ENCODE peak calls at places on chromosomes 13 and 19, in four cellular contexts. One of them, this sample, is unnamed.

GRCh38 chr13:106033634-106034033 is 501.8 kb downstream of the EFNB2 start:
- DNase-seq in GM04504: peak
- DNase-seq in spleen: no peak
- DNase-seq in hypothalamus: no peak
- DNase-seq in this sample: no peak

GRCh38 chr19:2549701-2550191 is 73.8 kb downstream of the GADD45B start:
- DNase-seq in GM04504: peak
- DNase-seq in spleen: peak
- DNase-seq in hypothalamus: peak
- DNase-seq in this sample: no peak

GRCh38 chr19:48925240-48925843 is 8.2 kb upstream of the DHDH start:
- DNase-seq in GM04504: peak
- DNase-seq in spleen: no peak
- DNase-seq in hypothalamus: no peak
- DNase-seq in this sample: no peak

GRCh38 chr19:55640043-55640576 is 692 bp upstream of the ZNF580 start:
- DNase-seq in GM04504: no peak
- DNase-seq in spleen: peak
- DNase-seq in hypothalamus: peak
- DNase-seq in this sample: no peak

GRCh38 chr13:114132419-114133121 is at the start of gene RASA3:
- DNase-seq in GM04504: no peak
- DNase-seq in spleen: peak
- DNase-seq in hypothalamus: peak
- DNase-seq in this sample: peak

GRCh38 chr13:33799950-33800592 is 17.9 kb upstream of the RFC3 start:
- DNase-seq in GM04504: no peak
- DNase-seq in spleen: no peak
- DNase-seq in hypothalamus: no peak
- DNase-seq in this sample: no peak

GRCh38 chr13:113033054-113033453 is 64.0 kb downstream of the MCF2L start:
- DNase-seq in GM04504: no peak
- DNase-seq in spleen: no peak
- DNase-seq in hypothalamus: no peak
- DNase-seq in this sample: no peak

GRCh38 chr19:10769533-10770491 is 51.9 kb downstream of the DNM2 start:
- DNase-seq in GM04504: no peak
- DNase-seq in spleen: no peak
- DNase-seq in hypothalamus: peak
- DNase-seq in this sample: no peak

GRCh38 chr13:113411216-113412023 is 41.9 kb downstream of the ADPRHL1 start:
- DNase-seq in GM04504: peak
- DNase-seq in spleen: peak
- DNase-seq in hypothalamus: no peak
- DNase-seq in this sample: no peak

GRCh38 chr13:98878421-98879126 is 99.3 kb downstream of the DOCK9 start:
- DNase-seq in GM04504: no peak
- DNase-seq in spleen: no peak
- DNase-seq in hypothalamus: no peak
- DNase-seq in this sample: no peak

GRCh38 chr19:51460164-51460992 is 2.1 kb upstream of the SIGLEC8 start:
- DNase-seq in GM04504: no peak
- DNase-seq in spleen: peak
- DNase-seq in hypothalamus: no peak
- DNase-seq in this sample: no peak

GRCh38 chr13:43846496-43846895 is 33.0 kb downstream of the CCDC122 start:
- DNase-seq in GM04504: no peak
- DNase-seq in spleen: no peak
- DNase-seq in hypothalamus: no peak
- DNase-seq in this sample: no peak

GRCh38 chr19:7199613-7200533 is 94.3 kb downstream of the INSR start:
- DNase-seq in GM04504: no peak
- DNase-seq in spleen: no peak
- DNase-seq in hypothalamus: no peak
- DNase-seq in this sample: no peak

GRCh38 chr19:11339254-11340098 is at the start of gene RAB3D:
- DNase-seq in GM04504: peak
- DNase-seq in spleen: peak
- DNase-seq in hypothalamus: peak
- DNase-seq in this sample: peak

GRCh38 chr19:34327851-34328250 is 37.1 kb upstream of the GPI start:
- DNase-seq in GM04504: no peak
- DNase-seq in spleen: no peak
- DNase-seq in hypothalamus: no peak
- DNase-seq in this sample: no peak

GRCh38 chr13:51549050-51549449 is 35.2 kb upstream of the WDFY2 start:
- DNase-seq in GM04504: no peak
- DNase-seq in spleen: peak
- DNase-seq in hypothalamus: no peak
- DNase-seq in this sample: no peak

GRCh38 chr13:114124921-114125320 is 7.5 kb downstream of the RASA3 start:
- DNase-seq in GM04504: no peak
- DNase-seq in spleen: no peak
- DNase-seq in hypothalamus: no peak
- DNase-seq in this sample: no peak

GRCh38 chr19:18453269-18454024 is 15.5 kb upstream of the ISYNA1 start:
- DNase-seq in GM04504: no peak
- DNase-seq in spleen: no peak
- DNase-seq in hypothalamus: no peak
- DNase-seq in this sample: peak

GRCh38 chr13:24355103-24355502 is 45.7 kb downstream of the C1QTNF9 start:
- DNase-seq in GM04504: no peak
- DNase-seq in spleen: no peak
- DNase-seq in hypothalamus: no peak
- DNase-seq in this sample: no peak

GRCh38 chr13:36919833-36920611 is at the start of gene SMAD9:
- DNase-seq in GM04504: peak
- DNase-seq in spleen: no peak
- DNase-seq in hypothalamus: peak
- DNase-seq in this sample: peak

GRCh38 chr13:30791354-30791921 is 56.1 kb downstream of the ALOX5AP start:
- DNase-seq in GM04504: peak
- DNase-seq in spleen: no peak
- DNase-seq in hypothalamus: no peak
- DNase-seq in this sample: no peak

GRCh38 chr19:35773020-35773809 is 2.1 kb upstream of the ARHGAP33 start:
- DNase-seq in GM04504: no peak
- DNase-seq in spleen: no peak
- DNase-seq in hypothalamus: no peak
- DNase-seq in this sample: no peak

GRCh38 chr13:113656015-113656588 is 1.9 kb downstream of the ATP4B start:
- DNase-seq in GM04504: no peak
- DNase-seq in spleen: peak
- DNase-seq in hypothalamus: no peak
- DNase-seq in this sample: no peak

GRCh38 chr13:97224544-97225324 is 2.6 kb downstream of the MBNL2 start:
- DNase-seq in GM04504: no peak
- DNase-seq in spleen: no peak
- DNase-seq in hypothalamus: no peak
- DNase-seq in this sample: no peak

GRCh38 chr19:49071860-49072547 is 495 bp downstream of the KCNA7 start:
- DNase-seq in GM04504: no peak
- DNase-seq in spleen: no peak
- DNase-seq in hypothalamus: no peak
- DNase-seq in this sample: no peak

GRCh38 chr19:39645800-39646411 is 9.8 kb upstream of the LGALS16 start:
- DNase-seq in GM04504: no peak
- DNase-seq in spleen: no peak
- DNase-seq in hypothalamus: no peak
- DNase-seq in this sample: peak

GRCh38 chr19:31139871-31140505 is 209.2 kb downstream of the TSHZ3 start:
- DNase-seq in GM04504: no peak
- DNase-seq in spleen: no peak
- DNase-seq in hypothalamus: no peak
- DNase-seq in this sample: no peak

GRCh38 chr13:97600438-97601080 is 166.6 kb downstream of the RAP2A start:
- DNase-seq in GM04504: peak
- DNase-seq in spleen: no peak
- DNase-seq in hypothalamus: no peak
- DNase-seq in this sample: peak

GRCh38 chr19:17944301-17944700 is 11.5 kb downstream of the CCDC124 start:
- DNase-seq in GM04504: peak
- DNase-seq in spleen: no peak
- DNase-seq in hypothalamus: no peak
- DNase-seq in this sample: no peak

GRCh38 chr13:33543631-33544030 is 258.1 kb upstream of the STARD13 start:
- DNase-seq in GM04504: no peak
- DNase-seq in spleen: no peak
- DNase-seq in hypothalamus: no peak
- DNase-seq in this sample: no peak

GRCh38 chr13:87536899-87537298 is 134.3 kb upstream of the SLITRK5 start:
- DNase-seq in GM04504: no peak
- DNase-seq in spleen: no peak
- DNase-seq in hypothalamus: no peak
- DNase-seq in this sample: no peak

GRCh38 chr13:44108345-44108858 is 228.7 kb downstream of the LACC1 start:
- DNase-seq in GM04504: no peak
- DNase-seq in spleen: no peak
- DNase-seq in hypothalamus: no peak
- DNase-seq in this sample: no peak

GRCh38 chr13:94657167-94657566 is 55.2 kb downstream of the SOX21 start:
- DNase-seq in GM04504: no peak
- DNase-seq in spleen: no peak
- DNase-seq in hypothalamus: no peak
- DNase-seq in this sample: no peak

GRCh38 chr19:43532571-43532961 is 422 bp upstream of the ZNF575 start:
- DNase-seq in GM04504: no peak
- DNase-seq in spleen: peak
- DNase-seq in hypothalamus: peak
- DNase-seq in this sample: no peak

GRCh38 chr19:28349604-28350003 is 863.3 kb downstream of the UQCRFS1 start:
- DNase-seq in GM04504: no peak
- DNase-seq in spleen: no peak
- DNase-seq in hypothalamus: no peak
- DNase-seq in this sample: no peak

GRCh38 chr19:2691951-2692350 is 10.5 kb downstream of the GNG7 start:
- DNase-seq in GM04504: no peak
- DNase-seq in spleen: no peak
- DNase-seq in hypothalamus: peak
- DNase-seq in this sample: no peak

GRCh38 chr13:47085346-47085745 is 188.5 kb upstream of the HTR2A start:
- DNase-seq in GM04504: peak
- DNase-seq in spleen: no peak
- DNase-seq in hypothalamus: no peak
- DNase-seq in this sample: no peak

GRCh38 chr13:70959376-70959775 is 851.1 kb upstream of the KLHL1 start:
- DNase-seq in GM04504: no peak
- DNase-seq in spleen: no peak
- DNase-seq in hypothalamus: no peak
- DNase-seq in this sample: no peak

GRCh38 chr19:2332341-2333026 is 4.0 kb downstream of the SPPL2B start:
- DNase-seq in GM04504: no peak
- DNase-seq in spleen: peak
- DNase-seq in hypothalamus: no peak
- DNase-seq in this sample: no peak

GRCh38 chr13:35014606-35015005 is 72.5 kb downstream of the NBEA start:
- DNase-seq in GM04504: no peak
- DNase-seq in spleen: peak
- DNase-seq in hypothalamus: no peak
- DNase-seq in this sample: no peak

This sample was measured in NCI-H460.